ENCODE peak calls at places on chromosomes 16 and 17, in nine cellular contexts. One of them, this sample, is unnamed. For H3K27me3, the result is how much of the 10 kb centered on the place peaks cover.

GRCh38 chr16:85568519-85568918 is 44.6 kb upstream of the GSE1 start:
- DNase-seq in right cardiac atrium: peak
- DNase-seq in heart right ventricle: no peak
- DNase-seq in mammary epithelial cell: no peak
- DNase-seq in left ventricle myocardium inferior: no peak
- DNase-seq in ascending aorta: no peak
- DNase-seq in stomach: peak
- DNase-seq in GM23248: no peak
- DNase-seq in heart left ventricle: no peak
- DNase-seq in this sample: no peak

GRCh38 chr17:77691216-77692085 is 267.1 kb upstream of the TNRC6C start:
- DNase-seq in right cardiac atrium: no peak
- DNase-seq in heart right ventricle: no peak
- DNase-seq in mammary epithelial cell: no peak
- DNase-seq in left ventricle myocardium inferior: no peak
- DNase-seq in ascending aorta: no peak
- DNase-seq in stomach: no peak
- DNase-seq in GM23248: no peak
- DNase-seq in heart left ventricle: no peak
- DNase-seq in this sample: no peak

GRCh38 chr16:67117716-67118115 is 8.0 kb downstream of the PHAF1 start:
- DNase-seq in right cardiac atrium: no peak
- DNase-seq in heart right ventricle: no peak
- DNase-seq in mammary epithelial cell: no peak
- DNase-seq in left ventricle myocardium inferior: no peak
- DNase-seq in ascending aorta: no peak
- DNase-seq in stomach: no peak
- DNase-seq in GM23248: no peak
- DNase-seq in heart left ventricle: no peak
- DNase-seq in this sample: no peak

GRCh38 chr16:11621539-11621919 is 34.8 kb upstream of the LITAF start:
- DNase-seq in right cardiac atrium: no peak
- DNase-seq in heart right ventricle: no peak
- DNase-seq in mammary epithelial cell: no peak
- DNase-seq in left ventricle myocardium inferior: no peak
- DNase-seq in ascending aorta: no peak
- DNase-seq in stomach: no peak
- DNase-seq in GM23248: no peak
- DNase-seq in heart left ventricle: no peak
- DNase-seq in this sample: no peak

GRCh38 chr17:77679589-77679988 is 278.9 kb upstream of the TNRC6C start:
- DNase-seq in right cardiac atrium: peak
- DNase-seq in heart right ventricle: peak
- DNase-seq in mammary epithelial cell: no peak
- DNase-seq in left ventricle myocardium inferior: no peak
- DNase-seq in ascending aorta: no peak
- DNase-seq in stomach: no peak
- DNase-seq in GM23248: no peak
- DNase-seq in heart left ventricle: peak
- DNase-seq in this sample: no peak

GRCh38 chr17:50036455-50037320 is 19.2 kb upstream of the ITGA3 start:
- DNase-seq in right cardiac atrium: no peak
- DNase-seq in heart right ventricle: no peak
- DNase-seq in mammary epithelial cell: no peak
- DNase-seq in left ventricle myocardium inferior: no peak
- DNase-seq in ascending aorta: no peak
- DNase-seq in stomach: no peak
- DNase-seq in GM23248: no peak
- DNase-seq in heart left ventricle: no peak
- DNase-seq in this sample: no peak

GRCh38 chr17:83177611-83178532 is 98.5 kb downstream of the METRNL start:
- DNase-seq in right cardiac atrium: peak
- DNase-seq in heart right ventricle: no peak
- DNase-seq in mammary epithelial cell: no peak
- DNase-seq in left ventricle myocardium inferior: no peak
- DNase-seq in ascending aorta: no peak
- DNase-seq in stomach: no peak
- DNase-seq in GM23248: no peak
- DNase-seq in heart left ventricle: no peak
- DNase-seq in this sample: no peak

GRCh38 chr16:67598527-67598926 is 36.2 kb downstream of the CTCF start:
- DNase-seq in right cardiac atrium: no peak
- DNase-seq in heart right ventricle: no peak
- DNase-seq in mammary epithelial cell: no peak
- DNase-seq in left ventricle myocardium inferior: no peak
- DNase-seq in ascending aorta: no peak
- DNase-seq in stomach: no peak
- DNase-seq in GM23248: no peak
- DNase-seq in heart left ventricle: no peak
- DNase-seq in this sample: no peak

GRCh38 chr17:79154951-79155557 is 80.4 kb downstream of the ENGASE start:
- DNase-seq in right cardiac atrium: no peak
- DNase-seq in heart right ventricle: no peak
- DNase-seq in mammary epithelial cell: no peak
- DNase-seq in left ventricle myocardium inferior: no peak
- DNase-seq in ascending aorta: no peak
- DNase-seq in stomach: no peak
- DNase-seq in GM23248: no peak
- DNase-seq in heart left ventricle: no peak
- DNase-seq in this sample: no peak

GRCh38 chr17:79154446-79154845 is 79.8 kb downstream of the ENGASE start:
- DNase-seq in right cardiac atrium: peak
- DNase-seq in heart right ventricle: peak
- DNase-seq in mammary epithelial cell: no peak
- DNase-seq in left ventricle myocardium inferior: peak
- DNase-seq in ascending aorta: no peak
- DNase-seq in stomach: peak
- DNase-seq in GM23248: no peak
- DNase-seq in heart left ventricle: peak
- DNase-seq in this sample: no peak

GRCh38 chr17:79156463-79157095 is 82.0 kb downstream of the ENGASE start:
- DNase-seq in right cardiac atrium: no peak
- DNase-seq in heart right ventricle: no peak
- DNase-seq in mammary epithelial cell: no peak
- DNase-seq in left ventricle myocardium inferior: no peak
- DNase-seq in ascending aorta: no peak
- DNase-seq in stomach: no peak
- DNase-seq in GM23248: no peak
- DNase-seq in heart left ventricle: no peak
- DNase-seq in this sample: no peak

GRCh38 chr17:79153367-79154130 is 78.9 kb downstream of the ENGASE start:
- DNase-seq in right cardiac atrium: no peak
- DNase-seq in heart right ventricle: no peak
- DNase-seq in mammary epithelial cell: no peak
- DNase-seq in left ventricle myocardium inferior: no peak
- DNase-seq in ascending aorta: no peak
- DNase-seq in stomach: no peak
- DNase-seq in GM23248: no peak
- DNase-seq in heart left ventricle: no peak
- DNase-seq in this sample: no peak

GRCh38 chr17:79155701-79156100 is 81.1 kb downstream of the ENGASE start:
- DNase-seq in right cardiac atrium: no peak
- DNase-seq in heart right ventricle: no peak
- DNase-seq in mammary epithelial cell: no peak
- DNase-seq in left ventricle myocardium inferior: no peak
- DNase-seq in ascending aorta: no peak
- DNase-seq in stomach: no peak
- DNase-seq in GM23248: no peak
- DNase-seq in heart left ventricle: no peak
- DNase-seq in this sample: no peak
- H3K27me3 ChIP-seq in right cardiac atrium: under half
- H3K27me3 ChIP-seq in heart right ventricle: under half
- H3K27me3 ChIP-seq in mammary epithelial cell: under half
- H3K27me3 ChIP-seq in left ventricle myocardium inferior: half or more
- H3K27me3 ChIP-seq in ascending aorta: under half
- H3K27me3 ChIP-seq in stomach: half or more
- H3K27me3 ChIP-seq in GM23248: under half
- H3K27me3 ChIP-seq in heart left ventricle: under half
- H3K27me3 ChIP-seq in this sample: under half

DNA sequence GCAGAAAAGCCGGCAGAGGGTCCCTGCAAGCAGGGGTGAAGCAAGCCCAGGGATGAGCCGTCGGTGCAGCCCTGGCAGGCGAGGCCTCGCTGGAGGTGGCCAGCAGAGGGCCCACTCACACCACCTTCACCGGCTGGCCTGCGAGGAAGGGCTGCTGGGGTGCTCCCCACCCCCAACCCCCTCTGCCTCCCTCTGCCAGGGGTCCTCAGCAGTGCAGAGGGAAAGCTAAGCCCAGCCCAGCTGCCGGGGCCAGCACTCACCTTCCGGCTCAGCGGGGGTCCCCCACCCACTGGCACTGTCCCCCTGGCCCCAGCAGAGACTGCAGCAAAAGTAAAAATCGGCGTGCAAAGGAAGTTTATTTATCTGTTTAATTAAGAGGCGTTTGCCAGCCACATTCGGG is 113.4 kb downstream of the ENGASE start:
- DNase-seq in right cardiac atrium: no peak
- DNase-seq in heart right ventricle: no peak
- DNase-seq in mammary epithelial cell: no peak
- DNase-seq in left ventricle myocardium inferior: no peak
- DNase-seq in ascending aorta: no peak
- DNase-seq in stomach: no peak
- DNase-seq in GM23248: peak
- DNase-seq in heart left ventricle: no peak
- DNase-seq in this sample: no peak
- H3K27me3 ChIP-seq in right cardiac atrium: under half
- H3K27me3 ChIP-seq in heart right ventricle: half or more
- H3K27me3 ChIP-seq in mammary epithelial cell: under half
- H3K27me3 ChIP-seq in left ventricle myocardium inferior: half or more
- H3K27me3 ChIP-seq in ascending aorta: under half
- H3K27me3 ChIP-seq in stomach: half or more
- H3K27me3 ChIP-seq in GM23248: half or more
- H3K27me3 ChIP-seq in heart left ventricle: half or more
- H3K27me3 ChIP-seq in this sample: half or more

DNA sequence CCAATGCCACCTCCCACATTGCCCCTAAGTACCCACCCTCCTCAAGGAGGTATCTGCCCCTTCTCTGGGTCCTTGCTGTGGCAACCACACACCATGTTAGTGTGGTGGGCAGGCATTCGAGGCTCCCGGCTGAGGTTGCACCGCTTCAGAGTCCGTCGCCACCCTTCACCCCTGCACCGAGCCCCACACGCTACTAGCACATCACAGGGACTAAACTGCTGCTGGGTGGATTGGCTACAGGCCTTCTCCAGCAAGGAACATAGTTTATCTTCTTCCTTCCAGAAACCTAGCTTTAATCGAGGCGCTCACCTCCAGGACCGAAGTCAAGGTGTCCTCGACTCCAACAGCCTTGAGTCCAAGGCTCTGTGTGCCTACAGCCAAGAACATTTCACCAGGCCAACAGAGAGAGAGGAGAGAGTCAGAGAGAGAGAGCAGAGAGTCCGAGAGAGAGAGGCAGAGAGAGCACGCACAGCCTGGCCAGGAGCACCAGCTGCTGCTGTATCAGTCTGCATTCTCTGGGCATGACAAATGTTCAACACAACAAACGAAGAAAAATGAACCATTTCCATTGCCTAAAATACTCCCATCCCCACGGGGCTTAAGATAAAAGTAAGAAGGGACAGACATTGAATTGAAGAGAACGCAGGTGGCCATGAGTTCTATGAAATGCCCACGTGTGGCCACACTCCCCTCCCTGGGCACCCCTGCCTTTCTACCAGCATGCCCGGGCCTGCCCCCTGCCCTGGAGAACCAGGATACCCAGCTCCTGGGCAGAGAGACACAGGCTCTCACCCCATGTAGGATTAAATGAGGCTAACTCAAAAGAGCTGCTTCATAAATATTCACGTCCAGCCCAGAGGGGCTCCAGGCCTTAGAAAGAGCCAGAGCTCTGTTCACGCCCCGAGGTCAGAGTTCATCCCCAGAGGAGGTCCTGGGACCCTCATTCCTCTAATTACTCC is 94.9 kb downstream of the RBFOX3 start:
- DNase-seq in right cardiac atrium: peak
- DNase-seq in heart right ventricle: no peak
- DNase-seq in mammary epithelial cell: peak
- DNase-seq in left ventricle myocardium inferior: no peak
- DNase-seq in ascending aorta: no peak
- DNase-seq in stomach: no peak
- DNase-seq in GM23248: no peak
- DNase-seq in heart left ventricle: no peak
- DNase-seq in this sample: no peak
- H3K27me3 ChIP-seq in right cardiac atrium: under half
- H3K27me3 ChIP-seq in heart right ventricle: under half
- H3K27me3 ChIP-seq in mammary epithelial cell: under half
- H3K27me3 ChIP-seq in left ventricle myocardium inferior: half or more
- H3K27me3 ChIP-seq in ascending aorta: under half
- H3K27me3 ChIP-seq in stomach: half or more
- H3K27me3 ChIP-seq in GM23248: under half
- H3K27me3 ChIP-seq in heart left ventricle: under half
- H3K27me3 ChIP-seq in this sample: under half

GRCh38 chr17:55261311-55261710 is 3.4 kb upstream of the HLF start:
- DNase-seq in right cardiac atrium: no peak
- DNase-seq in heart right ventricle: no peak
- DNase-seq in mammary epithelial cell: no peak
- DNase-seq in left ventricle myocardium inferior: no peak
- DNase-seq in ascending aorta: no peak
- DNase-seq in stomach: no peak
- DNase-seq in GM23248: no peak
- DNase-seq in heart left ventricle: no peak
- DNase-seq in this sample: no peak
- H3K27me3 ChIP-seq in right cardiac atrium: under half
- H3K27me3 ChIP-seq in heart right ventricle: under half
- H3K27me3 ChIP-seq in mammary epithelial cell: under half
- H3K27me3 ChIP-seq in left ventricle myocardium inferior: under half
- H3K27me3 ChIP-seq in ascending aorta: under half
- H3K27me3 ChIP-seq in stomach: under half
- H3K27me3 ChIP-seq in GM23248: under half
- H3K27me3 ChIP-seq in heart left ventricle: under half
- H3K27me3 ChIP-seq in this sample: under half

GRCh38 chr17:73489991-73490390 is 154.3 kb downstream of the SDK2 start:
- DNase-seq in right cardiac atrium: no peak
- DNase-seq in heart right ventricle: no peak
- DNase-seq in mammary epithelial cell: no peak
- DNase-seq in left ventricle myocardium inferior: no peak
- DNase-seq in ascending aorta: no peak
- DNase-seq in stomach: no peak
- DNase-seq in GM23248: no peak
- DNase-seq in heart left ventricle: no peak
- DNase-seq in this sample: no peak

GRCh38 chr17:73492125-73492801 is 152.0 kb downstream of the SDK2 start:
- DNase-seq in right cardiac atrium: no peak
- DNase-seq in heart right ventricle: no peak
- DNase-seq in mammary epithelial cell: no peak
- DNase-seq in left ventricle myocardium inferior: no peak
- DNase-seq in ascending aorta: no peak
- DNase-seq in stomach: no peak
- DNase-seq in GM23248: no peak
- DNase-seq in heart left ventricle: no peak
- DNase-seq in this sample: no peak

GRCh38 chr17:73491648-73492047 is 152.6 kb downstream of the SDK2 start:
- DNase-seq in right cardiac atrium: no peak
- DNase-seq in heart right ventricle: no peak
- DNase-seq in mammary epithelial cell: no peak
- DNase-seq in left ventricle myocardium inferior: no peak
- DNase-seq in ascending aorta: no peak
- DNase-seq in stomach: no peak
- DNase-seq in GM23248: no peak
- DNase-seq in heart left ventricle: no peak
- DNase-seq in this sample: no peak

GRCh38 chr17:73489333-73489732 is 154.9 kb downstream of the SDK2 start:
- DNase-seq in right cardiac atrium: no peak
- DNase-seq in heart right ventricle: no peak
- DNase-seq in mammary epithelial cell: no peak
- DNase-seq in left ventricle myocardium inferior: no peak
- DNase-seq in ascending aorta: no peak
- DNase-seq in stomach: no peak
- DNase-seq in GM23248: no peak
- DNase-seq in heart left ventricle: no peak
- DNase-seq in this sample: no peak

GRCh38 chr17:73490851-73491250 is 153.4 kb downstream of the SDK2 start:
- DNase-seq in right cardiac atrium: no peak
- DNase-seq in heart right ventricle: no peak
- DNase-seq in mammary epithelial cell: no peak
- DNase-seq in left ventricle myocardium inferior: no peak
- DNase-seq in ascending aorta: no peak
- DNase-seq in stomach: no peak
- DNase-seq in GM23248: no peak
- DNase-seq in heart left ventricle: no peak
- DNase-seq in this sample: no peak
- H3K27me3 ChIP-seq in right cardiac atrium: under half
- H3K27me3 ChIP-seq in heart right ventricle: under half
- H3K27me3 ChIP-seq in mammary epithelial cell: under half
- H3K27me3 ChIP-seq in left ventricle myocardium inferior: under half
- H3K27me3 ChIP-seq in ascending aorta: under half
- H3K27me3 ChIP-seq in stomach: under half
- H3K27me3 ChIP-seq in GM23248: under half
- H3K27me3 ChIP-seq in heart left ventricle: under half
- H3K27me3 ChIP-seq in this sample: under half